ENCODE peak calls at places on chromosomes 4 and X, in eight cellular contexts. V is GM12878; C is activated T-cell treated with anti-CD3 and anti-CD28 coated beads, Interleukin-2, amount 50 U/mL, for 72 hours; Z is GM23338; G is left ventricle myocardium superior; N is pancreas; J is naive thymus-derived CD8-positive, alpha-beta T cell; T is activated T-helper 17 cell treated with anti-CD3 and anti-CD28 coated beads, Interleukin-2, amount 50 U/mL, for 72 hours. S is an unnamed sample.

GRCh38 chr4:157741642-157742041 is 431.2 kb downstream of the GASK1B start:
- ATAC-seq in V (no peak), C (no peak), Z (no peak), G (no peak), N (no peak), J (no peak), T (no peak), S (no peak)

GRCh38 chr4:109278594-109279031 is 23.8 kb downstream of the COL25A1 start:
- ATAC-seq in V (peak), C (peak), Z (no peak), G (no peak), N (no peak), J (no peak), T (peak), S (peak)

GRCh38 chrX:66163849-66164401 is at the start of gene HEPH:
- ATAC-seq in V (peak), C (no peak), Z (peak), G (peak), N (no peak), J (no peak), T (no peak), S (no peak)

GRCh38 chr4:751676-752075 is 46.0 kb downstream of the PCGF3 start:
- ATAC-seq in V (no peak), C (no peak), Z (no peak), G (peak), N (no peak), J (no peak), T (no peak), S (no peak)

GRCh38 chr4:173009129-173009823 is 159.3 kb upstream of the GALNT7 start:
- ATAC-seq in V (no peak), C (no peak), Z (no peak), G (no peak), N (no peak), J (no peak), T (no peak), S (no peak)

GRCh38 chr4:38318737-38319455 is 345.1 kb upstream of the KLF3 start:
- ATAC-seq in V (peak), C (peak), Z (peak), G (peak), N (peak), J (peak), T (peak), S (peak)

GRCh38 chr4:164596927-164597326 is 157.0 kb upstream of the SMIM31 start:
- ATAC-seq in V (no peak), C (no peak), Z (no peak), G (no peak), N (no peak), J (no peak), T (no peak), S (no peak)

GRCh38 chr4:52862605-52863236 is 604 bp downstream of the RASL11B start:
- ATAC-seq in V (no peak), C (no peak), Z (peak), G (peak), N (no peak), J (no peak), T (no peak), S (no peak)

GRCh38 chr4:56655627-56656345 is 25.3 kb downstream of the HOPX start:
- ATAC-seq in V (peak), C (peak), Z (peak), G (peak), N (peak), J (peak), T (peak), S (peak)

GRCh38 chrX:41556958-41557357 is 109.8 kb downstream of the NYX start:
- ATAC-seq in V (peak), C (peak), Z (no peak), G (no peak), N (no peak), J (peak), T (peak), S (no peak)

GRCh38 chr4:109016200-109016599 is 253.3 kb upstream of the ETNPPL start:
- ATAC-seq in V (no peak), C (no peak), Z (no peak), G (no peak), N (no peak), J (no peak), T (no peak), S (no peak)

GRCh38 chr4:151198748-151199147 is 78.2 kb upstream of the PRSS48 start:
- ATAC-seq in V (no peak), C (no peak), Z (no peak), G (peak), N (no peak), J (no peak), T (no peak), S (no peak)

GRCh38 chrX:153870288-153870690 is 15.7 kb downstream of the L1CAM start:
- ATAC-seq in V (no peak), C (no peak), Z (no peak), G (no peak), N (no peak), J (no peak), T (no peak), S (no peak)

GRCh38 chrX:43218198-43218597 is 437.9 kb upstream of the MAOA start:
- ATAC-seq in V (no peak), C (no peak), Z (no peak), G (no peak), N (no peak), J (no peak), T (no peak), S (no peak)

S was measured in stimulated activated memory B cell treated with anti-CD40 and anti-IgM and Interleukin-4, amounts not matched to agents 10 μg/mL and 1 μg/mL and 100 μg/mL, for 72 hours.